ENCODE peak calls at places on chromosomes 3 and 15, in ten cellular contexts. E is HCT116, F is psoas muscle, Y is lower lobe of right lung, N is OCI-LY7, Q is body of pancreas, W is A549, X is adrenal gland, P is uterus, L is colonic mucosa. B is an unnamed sample.

GRCh38 chr3:38084019-38084968 is 45.3 kb downstream of the DLEC1 start:
- DNase-seq in Y (no peak), X (no peak), L (no peak), F (no peak), P (no peak), N (peak; percentile 17), Q (peak; percentile 27), E (no peak), W (peak; percentile 55), B (no peak)

GRCh38 chr15:82045179-82045891 is 483 bp downstream of the MEX3B start:
- DNase-seq in N (peak; percentile 29), Q (peak; percentile 24), W (peak; percentile 45), L (peak; percentile 43), E (no peak), F (peak; percentile 67), X (peak; percentile 48), P (peak; percentile 36), Y (peak; percentile 67), B (no peak)

GRCh38 chr3:29240248-29240647 is 40.6 kb upstream of the RBMS3 start:
- DNase-seq in Y (no peak), W (no peak), F (no peak), N (no peak), Q (no peak), L (no peak), X (no peak), E (no peak), P (no peak), B (no peak)

GRCh38 chr3:42010530-42010929 is 48.6 kb upstream of the ULK4 start:
- DNase-seq in L (peak; percentile 62), Y (no peak), Q (no peak), N (no peak), E (no peak), X (no peak), F (no peak), W (no peak), P (no peak), B (peak; percentile 67)

GRCh38 chr15:41692049-41692448 is 31.8 kb downstream of the MGA start:
- DNase-seq in P (no peak), L (no peak), Y (no peak), Q (no peak), X (no peak), E (no peak), W (no peak), F (no peak), N (no peak), B (no peak)

GRCh38 chr3:101391413-101391812 is 71.0 kb upstream of the IMPG2 start:
- DNase-seq in L (no peak), Q (no peak), Y (no peak), P (no peak), X (no peak), F (no peak), E (no peak), W (no peak), N (no peak), B (no peak)

GRCh38 chr3:47566667-47567066 is 12.0 kb downstream of the CSPG5 start:
- DNase-seq in N (no peak), Y (no peak), F (no peak), E (no peak), X (no peak), L (no peak), Q (no peak), W (no peak), P (no peak), B (no peak)

GRCh38 chr3:184177331-184177731 is 2.7 kb downstream of the AP2M1 start:
- DNase-seq in X (peak; percentile 37), Y (no peak), W (no peak), L (no peak), E (no peak), N (no peak), P (no peak), F (peak; percentile 56), Q (no peak), B (no peak)

GRCh38 chr3:176939022-176939817 is 258.1 kb downstream of the TBL1XR1 start:
- DNase-seq in Y (no peak), W (peak; percentile 43), Q (peak; percentile 67), N (peak; percentile 79), F (no peak), L (peak; percentile 37), E (peak; percentile 67), X (peak; percentile 45), P (peak; percentile 18), B (no peak)

GRCh38 chr3:76938962-76939361 is 100.9 kb upstream of the ROBO2 start:
- DNase-seq in F (no peak), N (no peak), L (no peak), Q (no peak), Y (no peak), E (no peak), X (no peak), P (no peak), W (no peak), B (no peak)

GRCh38 chr3:76942096-76942495 is 97.8 kb upstream of the ROBO2 start:
- DNase-seq in F (no peak), N (no peak), Q (no peak), P (no peak), L (no peak), W (no peak), E (no peak), X (no peak), Y (no peak), B (no peak)

GRCh38 chr3:76943058-76943457 is 96.8 kb upstream of the ROBO2 start:
- DNase-seq in N (no peak), W (no peak), Y (no peak), E (no peak), L (no peak), F (no peak), X (no peak), Q (peak; percentile 17), P (no peak), B (no peak)

GRCh38 chr3:76941376-76941775 is 98.5 kb upstream of the ROBO2 start:
- DNase-seq in L (no peak), Q (no peak), X (no peak), E (no peak), F (no peak), W (no peak), N (no peak), Y (no peak), P (no peak), B (no peak)

GRCh38 chr3:76940181-76940770 is 99.6 kb upstream of the ROBO2 start:
- DNase-seq in E (no peak), P (no peak), Y (no peak), X (no peak), L (no peak), F (no peak), Q (no peak), N (no peak), W (no peak), B (no peak)
- H3K4me3 ChIP-seq in E (no peak overlapping the region), P (no peak overlapping the region), Y (no peak overlapping the region), X (no peak overlapping the region), L (no peak overlapping the region), F (no peak overlapping the region), Q (no peak overlapping the region), N (no peak overlapping the region), W (no peak overlapping the region), B (no peak overlapping the region)

DNA sequence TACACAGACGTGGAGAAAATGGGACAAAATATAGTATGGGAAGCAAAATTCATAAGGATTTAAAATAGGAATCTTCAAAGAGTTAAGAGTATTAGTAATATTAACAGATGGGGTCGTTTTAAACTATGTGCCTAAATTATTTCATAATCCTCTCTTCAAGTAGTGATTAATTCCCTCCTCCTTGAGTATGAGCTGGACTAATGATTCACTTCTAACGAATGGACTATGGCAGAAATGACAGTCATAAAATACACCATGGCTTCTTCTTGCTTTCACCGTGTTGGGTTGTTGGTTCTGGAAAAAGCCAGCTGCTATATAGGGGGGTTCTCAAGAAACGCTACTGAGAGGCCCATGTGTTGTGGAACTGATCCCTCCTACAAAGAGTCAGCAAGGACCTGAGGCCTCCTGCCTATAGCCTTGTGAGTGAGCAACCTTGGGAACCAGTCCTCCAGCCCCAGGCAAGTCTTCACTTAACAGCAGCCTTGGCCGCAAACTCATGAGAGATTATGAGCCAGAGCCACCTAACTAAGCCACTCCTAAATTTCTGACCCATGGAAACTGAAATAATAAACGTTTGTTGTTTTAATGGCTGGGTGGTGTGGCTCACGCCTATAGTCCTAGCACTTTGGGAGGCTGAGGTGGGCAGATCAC is 64.8 kb upstream of the ABHD2 start:
- DNase-seq in F (no peak), W (no peak), N (no peak), X (no peak), Y (no peak), E (no peak), L (no peak), P (no peak), Q (no peak), B (no peak)
- H3K4me1 ChIP-seq in F (peaks cover 14% of the 10 kb centered on the region), W (no peaks in the 10 kb centered on the region), N (no peaks in the 10 kb centered on the region), X (peaks cover 3% of the 10 kb centered on the region), Y (peaks cover 22% of the 10 kb centered on the region), E (no peaks in the 10 kb centered on the region), L (no peaks in the 10 kb centered on the region), P (no peaks in the 10 kb centered on the region), Q (no peaks in the 10 kb centered on the region), B (no peaks in the 10 kb centered on the region)

GRCh38 chr3:15982667-15983145 is 184.9 kb upstream of the ANKRD28 start:
- DNase-seq in N (no peak), P (no peak), F (peak; percentile 84), X (no peak), L (no peak), Y (no peak), W (no peak), Q (no peak), E (peak; percentile 10), B (no peak)

GRCh38 chr3:15983232-15983631 is 185.5 kb upstream of the ANKRD28 start:
- DNase-seq in Y (no peak), N (no peak), P (no peak), E (no peak), F (no peak), W (no peak), X (no peak), Q (no peak), L (no peak), B (no peak)

GRCh38 chr3:15979900-15980299 is 182.1 kb upstream of the ANKRD28 start:
- DNase-seq in P (no peak), X (no peak), F (no peak), E (no peak), N (no peak), Q (no peak), L (no peak), Y (no peak), W (no peak), B (no peak)

GRCh38 chr3:15982243-15982642 is 184.5 kb upstream of the ANKRD28 start:
- DNase-seq in X (no peak), P (no peak), Y (no peak), F (no peak), E (no peak), L (no peak), Q (no peak), N (no peak), W (no peak), B (no peak)

GRCh38 chr3:15983693-15984092 is 185.9 kb upstream of the ANKRD28 start:
- DNase-seq in Y (no peak), L (no peak), E (no peak), N (no peak), W (no peak), P (no peak), X (no peak), Q (no peak), F (no peak), B (no peak)
- H3K4me3 ChIP-seq in Y (no peak overlapping the region), L (no peak overlapping the region), E (no peak overlapping the region), N (no peak overlapping the region), W (no peak overlapping the region), P (no peak overlapping the region), X (no peak overlapping the region), Q (no peak overlapping the region), F (peak overlapping the region; percentile 56), B (no peak overlapping the region)

DNA sequence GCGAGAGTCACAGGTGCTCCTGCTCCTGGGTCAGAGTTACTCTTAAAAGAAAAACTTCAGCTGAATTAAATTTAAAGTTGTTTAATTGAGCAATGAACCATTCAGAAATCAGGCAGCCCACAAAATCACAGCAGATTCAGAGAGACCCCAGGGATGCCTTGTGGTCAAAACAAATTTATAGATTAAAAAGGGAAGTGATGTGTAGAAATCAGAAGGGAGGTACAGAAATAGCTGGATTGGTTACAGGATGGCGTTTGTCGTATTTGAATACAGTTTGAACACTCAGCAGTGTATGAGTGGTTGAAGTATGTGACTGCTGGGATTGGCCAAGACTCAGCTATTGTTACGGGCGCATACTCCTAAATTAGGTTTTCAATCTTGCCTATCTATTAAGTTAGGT is 58.6 kb downstream of the UACA start:
- DNase-seq in N (no peak), Q (no peak), Y (no peak), X (no peak), W (no peak), E (no peak), F (no peak), P (no peak), L (no peak), B (no peak)
- H3K4me1 ChIP-seq in N (no peaks in the 10 kb centered on the region), Q (peaks cover 14% of the 10 kb centered on the region), Y (no peaks in the 10 kb centered on the region), X (peaks cover 35% of the 10 kb centered on the region), W (peaks cover 45% of the 10 kb centered on the region), E (peaks cover 33% of the 10 kb centered on the region), F (peaks cover 58% of the 10 kb centered on the region), P (no peaks in the 10 kb centered on the region), L (no peaks in the 10 kb centered on the region), B (no peaks in the 10 kb centered on the region)

B was measured in mucosa of descending colon.